ENCODE peak calls at places on chromosomes 12 and 14, in six cellular contexts. D is fibroblast of lung, F is aorta, C is adrenal gland, K is astrocyte, X is brain microvascular endothelial cell. E is an unnamed sample. For H3K27me3, the result is how much of the 10 kb centered on the place peaks cover.

GRCh38 chr12:124232654-124232987 is 62.3 kb upstream of the RFLNA start:
- DNase-seq in D (no peak), F (no peak), C (no peak), K (peak), X (no peak), E (no peak)

GRCh38 chr12:117165342-117165741 is 24.9 kb downstream of the FBXO21 start:
- DNase-seq in D (no peak), F (no peak), C (no peak), K (no peak), X (no peak), E (no peak)

GRCh38 chr12:105409881-105410471 is 79.5 kb downstream of the C12orf75 start:
- DNase-seq in D (peak), F (peak), C (peak), K (peak), X (peak), E (no peak)

GRCh38 chr12:117502633-117503032 is 141.2 kb upstream of the NOS1 start:
- DNase-seq in D (no peak), F (no peak), C (no peak), K (no peak), X (no peak), E (no peak)

GRCh38 chr12:57771873-57772428 is at the start of gene METTL1:
- DNase-seq in D (peak), F (peak), C (peak), K (peak), X (peak), E (peak)

GRCh38 chr12:79127268-79127895 is 262.8 kb downstream of the SYT1 start:
- DNase-seq in D (peak), F (no peak), C (no peak), K (peak), X (peak), E (no peak)

GRCh38 chr14:96001866-96002510 is 37.2 kb upstream of the C14orf132 start:
- DNase-seq in D (peak), F (no peak), C (no peak), K (no peak), X (no peak), E (no peak)

GRCh38 chr14:66140213-66140918 is 345.8 kb upstream of the CCDC196 start:
- DNase-seq in D (no peak), F (no peak), C (no peak), K (no peak), X (no peak), E (no peak)

GRCh38 chr14:24051789-24052655 is at the start of gene CARMIL3:
- DNase-seq in D (peak), F (peak), C (peak), K (peak), X (no peak), E (peak)

GRCh38 chr12:27680638-27681037 is 15.6 kb upstream of the REP15 start:
- DNase-seq in D (no peak), F (no peak), C (no peak), K (no peak), X (no peak), E (no peak)

GRCh38 chr12:54725233-54725843 is 77.2 kb upstream of the DCD start:
- DNase-seq in D (peak), F (no peak), C (no peak), K (no peak), X (peak), E (no peak)

GRCh38 chr14:85250369-85250768 is 279.6 kb upstream of the FLRT2 start:
- DNase-seq in D (no peak), F (no peak), C (no peak), K (no peak), X (no peak), E (no peak)

GRCh38 chr14:104385189-104386135 is 194.1 kb upstream of the C14orf180 start:
- DNase-seq in D (no peak), F (no peak), C (no peak), K (no peak), X (no peak), E (peak)

GRCh38 chr12:69052613-69053408 is 119.8 kb upstream of the CPM start:
- DNase-seq in D (peak), F (no peak), C (peak), K (peak), X (peak), E (no peak)

GRCh38 chr14:22194669-22195068 is 394.4 kb downstream of the DAD1 start:
- DNase-seq in D (no peak), F (no peak), C (no peak), K (no peak), X (peak), E (no peak)

GRCh38 chr14:36281309-36281708 is 39.1 kb downstream of the MBIP start:
- DNase-seq in D (no peak), F (no peak), C (no peak), K (no peak), X (no peak), E (no peak)

GRCh38 chr14:63050694-63051093 is 5.4 kb upstream of the KCNH5 start:
- DNase-seq in D (no peak), F (no peak), C (no peak), K (no peak), X (no peak), E (no peak)

GRCh38 chr14:75453817-75454434 is 26.1 kb downstream of the JDP2 start:
- DNase-seq in D (no peak), F (peak), C (no peak), K (no peak), X (no peak), E (no peak)

GRCh38 chr12:103839103-103839502 is 1.9 kb downstream of the NT5DC3 start:
- DNase-seq in D (peak), F (no peak), C (no peak), K (no peak), X (no peak), E (no peak)

GRCh38 chr12:103838254-103838914 is 2.6 kb downstream of the NT5DC3 start:
- DNase-seq in D (no peak), F (no peak), C (no peak), K (no peak), X (no peak), E (no peak)

GRCh38 chr12:103840399-103840880 is 594 bp downstream of the NT5DC3 start:
- DNase-seq in D (no peak), F (peak), C (peak), K (peak), X (no peak), E (peak)

GRCh38 chr12:103840881-103841689 is at the start of gene NT5DC3:
- DNase-seq in D (peak), F (peak), C (peak), K (peak), X (peak), E (peak)

GRCh38 chr12:103839893-103840292 is 1.1 kb downstream of the NT5DC3 start:
- DNase-seq in D (no peak), F (no peak), C (no peak), K (no peak), X (no peak), E (no peak)
- H3K27me3 ChIP-seq in D (under half), F (under half), C (under half), K (under half), X (under half), E (under half)

DNA sequence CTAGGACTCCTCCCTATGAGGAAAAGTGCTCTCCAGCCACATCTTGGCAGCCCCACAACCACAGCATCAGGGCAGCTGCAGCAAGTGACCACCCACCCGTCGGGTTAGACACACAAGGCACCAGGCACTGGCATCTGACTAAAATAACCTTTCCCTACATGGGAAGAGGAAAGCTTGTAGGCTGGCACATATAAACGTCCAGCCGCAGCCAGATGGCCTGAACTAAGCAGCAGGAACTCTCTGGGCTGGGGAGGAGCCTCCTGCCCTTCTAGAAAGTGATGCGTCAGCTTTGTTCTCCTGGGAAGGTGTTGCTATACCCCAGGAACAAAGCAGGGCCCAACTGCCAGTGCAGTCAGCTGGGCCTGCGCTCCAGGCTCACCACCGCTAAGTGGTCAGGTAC is 328.7 kb downstream of the DPF3 start:
- DNase-seq in D (no peak), F (peak), C (no peak), K (no peak), X (no peak), E (no peak)
- H3K27me3 ChIP-seq in D (under half), F (under half), C (under half), K (under half), X (under half), E (under half)

GRCh38 chr12:132741620-132742019 is 20.0 kb downstream of the ANKLE2 start:
- DNase-seq in D (no peak), F (no peak), C (no peak), K (no peak), X (no peak), E (no peak)

GRCh38 chr12:132736913-132737312 is 24.7 kb downstream of the ANKLE2 start:
- DNase-seq in D (no peak), F (peak), C (no peak), K (no peak), X (no peak), E (no peak)

GRCh38 chr12:132740652-132741051 is 21.0 kb downstream of the ANKLE2 start:
- DNase-seq in D (no peak), F (peak), C (no peak), K (no peak), X (no peak), E (no peak)

GRCh38 chr12:132740313-132740646 is 21.4 kb downstream of the ANKLE2 start:
- DNase-seq in D (no peak), F (no peak), C (no peak), K (no peak), X (no peak), E (no peak)

GRCh38 chr12:132739600-132740312 is 21.9 kb downstream of the ANKLE2 start:
- DNase-seq in D (no peak), F (peak), C (no peak), K (no peak), X (no peak), E (no peak)
- H3K27me3 ChIP-seq in D (under half), F (under half), C (under half), K (under half), X (under half), E (under half)

GRCh38 chr12:111248221-111248620 is 120.7 kb downstream of the PHETA1 start:
- DNase-seq in D (no peak), F (no peak), C (peak), K (no peak), X (no peak), E (peak)
- H3K27me3 ChIP-seq in D (under half), F (under half), C (under half), K (under half), X (under half), E (under half)

E was measured in RWPE2.